ENCODE peak calls at places on chromosomes 16 and 17, in six cellular contexts. A is GM12878, N is uterus, V is Peyer's patch, H is hepatocyte, D is right atrium auricular region. Y is an unnamed sample.

GRCh38 chr17:39178516-39178915 is 12.6 kb upstream of the ARL5C start:
- DNase-seq in A (no peak), N (no peak), V (no peak), H (no peak), D (no peak), Y (no peak)

GRCh38 chr16:852451-853185 is 52.1 kb upstream of the GNG13 start:
- DNase-seq in A (no peak), N (no peak), V (no peak), H (no peak), D (no peak), Y (no peak)

GRCh38 chr16:71746442-71747046 is 22.0 kb upstream of the PHLPP2 start:
- DNase-seq in A (no peak), N (no peak), V (no peak), H (peak), D (no peak), Y (peak)

GRCh38 chr17:65433157-65433556 is 128.3 kb downstream of the AXIN2 start:
- DNase-seq in A (no peak), N (no peak), V (no peak), H (no peak), D (no peak), Y (no peak)

GRCh38 chr16:50519001-50519400 is 29.2 kb upstream of the NKD1 start:
- DNase-seq in A (no peak), N (no peak), V (no peak), H (no peak), D (no peak), Y (no peak)

GRCh38 chr17:51152766-51153209 is 571 bp upstream of the NME1 start:
- DNase-seq in A (no peak), N (no peak), V (no peak), H (no peak), D (no peak), Y (no peak)

GRCh38 chr16:75491876-75492275 is 3.4 kb downstream of the CHST6 start:
- DNase-seq in A (no peak), N (no peak), V (no peak), H (no peak), D (no peak), Y (no peak)

GRCh38 chr17:82497483-82498405 is 21.8 kb upstream of the FOXK2 start:
- DNase-seq in A (no peak), N (peak), V (no peak), H (peak), D (no peak), Y (no peak)

GRCh38 chr17:4788807-4789700 is at the start of gene GLTPD2:
- DNase-seq in A (no peak), N (no peak), V (peak), H (peak), D (no peak), Y (no peak)

GRCh38 chr17:70276931-70277330 is 107.6 kb downstream of the KCNJ2 start:
- DNase-seq in A (no peak), N (no peak), V (no peak), H (no peak), D (no peak), Y (no peak)

GRCh38 chr17:75619506-75620431 is 13.5 kb upstream of the SMIM5 start:
- DNase-seq in A (no peak), N (no peak), V (no peak), H (no peak), D (no peak), Y (no peak)

GRCh38 chr16:19188406-19188805 is 20.4 kb downstream of the SYT17 start:
- DNase-seq in A (no peak), N (no peak), V (no peak), H (no peak), D (no peak), Y (no peak)

GRCh38 chr17:18314059-18314730 is 599 bp downstream of the TOP3A start:
- DNase-seq in A (no peak), N (no peak), V (no peak), H (no peak), D (no peak), Y (no peak)

GRCh38 chr16:22969567-22969966 is 155.6 kb downstream of the HS3ST2 start:
- DNase-seq in A (no peak), N (no peak), V (no peak), H (no peak), D (peak), Y (no peak)

GRCh38 chr17:31386542-31387075 is 4.9 kb upstream of the RAB11FIP4 start:
- DNase-seq in A (no peak), N (no peak), V (no peak), H (no peak), D (no peak), Y (no peak)

GRCh38 chr16:27421961-27422740 is 20.2 kb downstream of the IL21R start:
- DNase-seq in A (no peak), N (no peak), V (no peak), H (no peak), D (no peak), Y (no peak)

GRCh38 chr17:79296290-79296689 is 221.7 kb downstream of the ENGASE start:
- DNase-seq in A (no peak), N (no peak), V (no peak), H (no peak), D (no peak), Y (no peak)

GRCh38 chr16:75576384-75576811 is 10.2 kb downstream of the GABARAPL2 start:
- DNase-seq in A (no peak), N (no peak), V (no peak), H (no peak), D (no peak), Y (peak)

GRCh38 chr17:80379348-80379747 is 35.6 kb upstream of the ENDOV start:
- DNase-seq in A (no peak), N (no peak), V (no peak), H (no peak), D (no peak), Y (no peak)

GRCh38 chr16:2690852-2691251 is 8.5 kb downstream of the KCTD5 start:
- DNase-seq in A (no peak), N (no peak), V (no peak), H (no peak), D (no peak), Y (no peak)

GRCh38 chr17:44346064-44346844 is 1.2 kb downstream of the GRN start:
- DNase-seq in A (no peak), N (no peak), V (no peak), H (no peak), D (no peak), Y (no peak)

GRCh38 chr17:9622961-9623360 is 22.4 kb upstream of the USP43 start:
- DNase-seq in A (no peak), N (no peak), V (no peak), H (no peak), D (no peak), Y (no peak)

GRCh38 chr17:49439673-49440571 is 25.2 kb upstream of the PHB1 start:
- DNase-seq in A (no peak), N (no peak), V (no peak), H (no peak), D (no peak), Y (no peak)

GRCh38 chr16:28844226-28844885 is 1.8 kb downstream of the TUFM start:
- DNase-seq in A (no peak), N (no peak), V (no peak), H (no peak), D (no peak), Y (no peak)

GRCh38 chr17:64148699-64149098 is 18.8 kb upstream of the ERN1 start:
- DNase-seq in A (no peak), N (no peak), V (no peak), H (no peak), D (peak), Y (no peak)

GRCh38 chr16:57532251-57532625 is 4.1 kb downstream of the CCDC102A start:
- DNase-seq in A (no peak), N (peak), V (no peak), H (no peak), D (no peak), Y (no peak)

GRCh38 chr17:44786551-44787081 is 27.8 kb downstream of the ADAM11 start:
- DNase-seq in A (no peak), N (no peak), V (no peak), H (no peak), D (no peak), Y (no peak)

GRCh38 chr16:9081183-9081582 is 10.3 kb upstream of the HAPSTR1 start:
- DNase-seq in A (no peak), N (no peak), V (no peak), H (no peak), D (no peak), Y (no peak)

GRCh38 chr16:10745856-10746255 is 2.2 kb downstream of the NUBP1 start:
- DNase-seq in A (no peak), N (peak), V (no peak), H (no peak), D (no peak), Y (no peak)

GRCh38 chr17:57243171-57243622 is 13.1 kb upstream of the MSI2 start:
- DNase-seq in A (peak), N (peak), V (peak), H (peak), D (peak), Y (peak)

GRCh38 chr17:68906638-68907037 is 48.6 kb downstream of the ABCA8 start:
- DNase-seq in A (no peak), N (no peak), V (no peak), H (peak), D (no peak), Y (no peak)

GRCh38 chr16:20614201-20615141 is 38.3 kb upstream of the ACSM2B start:
- DNase-seq in A (no peak), N (no peak), V (no peak), H (no peak), D (no peak), Y (no peak)

GRCh38 chr16:71807905-71808592 is 585 bp downstream of the AP1G1 start:
- DNase-seq in A (no peak), N (no peak), V (no peak), H (peak), D (no peak), Y (no peak)

GRCh38 chr17:36611345-36612072 is 10.1 kb downstream of the MRM1 start:
- DNase-seq in A (no peak), N (no peak), V (no peak), H (peak), D (no peak), Y (no peak)

GRCh38 chr16:89565506-89566372 is 5.3 kb downstream of the RPL13 start:
- DNase-seq in A (no peak), N (no peak), V (peak), H (peak), D (no peak), Y (no peak)

GRCh38 chr17:14818469-14818868 is 446.7 kb downstream of the PMP22 start:
- DNase-seq in A (no peak), N (no peak), V (no peak), H (no peak), D (no peak), Y (no peak)

GRCh38 chr17:14815079-14815478 is 450.0 kb downstream of the PMP22 start:
- DNase-seq in A (no peak), N (no peak), V (no peak), H (no peak), D (no peak), Y (no peak)

GRCh38 chr17:14808425-14808824 is 456.7 kb downstream of the PMP22 start:
- DNase-seq in A (no peak), N (no peak), V (no peak), H (no peak), D (no peak), Y (no peak)

DNA sequence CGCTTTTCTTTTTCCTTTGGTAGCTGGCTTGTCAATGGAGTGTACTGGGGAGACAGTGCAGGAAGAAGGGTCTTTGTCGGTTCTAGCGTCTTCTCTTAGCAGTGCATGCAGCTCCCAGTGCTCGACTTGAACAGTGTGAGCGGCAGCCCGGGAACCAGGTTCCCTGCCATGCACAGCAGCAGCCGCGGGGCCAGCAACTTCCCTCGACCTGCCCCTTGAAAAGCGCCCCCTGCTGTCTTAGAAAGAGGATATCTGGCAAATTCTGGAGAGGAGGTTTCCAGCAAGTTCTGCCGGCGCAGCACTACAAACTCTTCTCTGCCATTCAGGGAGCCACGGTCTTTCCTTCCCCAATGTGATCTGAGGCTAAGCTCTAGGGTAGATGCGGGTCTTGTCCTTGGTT is 451.5 kb downstream of the PMP22 start:
- DNase-seq in A (no peak), N (no peak), V (no peak), H (peak), D (no peak), Y (no peak)
- TF ChIP-seq CTCF in A (no peak), N (no peak), V (no peak), H (peak), D (peak), Y (peak)

GRCh38 chr16:31875112-31875803 is 1.7 kb downstream of the ZNF267 start:
- DNase-seq in A (no peak), N (no peak), V (no peak), H (no peak), D (no peak), Y (no peak)
- H3K4me3 ChIP-seq in A (peak), N (peak), V (peak), H (peak), D (peak), Y (peak)

DNA sequence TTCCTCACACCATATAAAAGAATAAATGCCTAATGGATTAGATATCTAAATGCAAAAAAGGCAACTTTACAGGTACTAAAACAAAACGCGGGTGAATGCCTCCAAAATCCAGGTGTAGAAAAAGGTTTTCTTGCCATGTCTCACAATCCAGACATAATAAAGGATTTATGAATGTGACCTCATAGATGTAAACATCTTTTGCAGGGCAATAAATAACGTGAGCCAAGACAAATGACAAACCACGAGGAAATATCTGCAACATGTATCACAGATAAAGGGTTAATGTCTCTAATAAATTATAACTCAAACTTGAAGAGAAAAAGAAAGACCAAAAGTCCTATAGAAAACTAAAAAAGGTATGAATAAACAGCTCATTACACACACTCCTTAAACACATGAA is 180.7 kb downstream of the PARN start:
- DNase-seq in A (no peak), N (no peak), V (no peak), H (no peak), D (no peak), Y (no peak)
- TF ChIP-seq CTCF in A (no peak), N (no peak), V (no peak), H (no peak), D (no peak), Y (no peak)

GRCh38 chr16:84725481-84726078 is 25.8 kb downstream of the USP10 start:
- DNase-seq in A (no peak), N (no peak), V (no peak), H (no peak), D (no peak), Y (no peak)

GRCh38 chr16:84722068-84722467 is 22.3 kb downstream of the USP10 start:
- DNase-seq in A (no peak), N (no peak), V (no peak), H (no peak), D (no peak), Y (no peak)

GRCh38 chr16:84726670-84727467 is 27.1 kb downstream of the USP10 start:
- DNase-seq in A (peak), N (no peak), V (peak), H (no peak), D (no peak), Y (no peak)

GRCh38 chr16:84726079-84726669 is 26.4 kb downstream of the USP10 start:
- DNase-seq in A (no peak), N (peak), V (peak), H (peak), D (peak), Y (peak)

GRCh38 chr16:84724619-84725307 is 25.0 kb downstream of the USP10 start:
- DNase-seq in A (no peak), N (peak), V (no peak), H (no peak), D (no peak), Y (no peak)
- H3K4me3 ChIP-seq in A (no peak), N (no peak), V (no peak), H (no peak), D (no peak), Y (no peak)

GRCh38 chr17:14737984-14738651 is 437.2 kb downstream of the HS3ST3B1 start:
- DNase-seq in A (no peak), N (no peak), V (no peak), H (peak), D (peak), Y (no peak)
- TF ChIP-seq CTCF in A (no peak), N (no peak), V (no peak), H (peak), D (no peak), Y (peak)

Y was measured in GM12864.